ENCODE peak calls at places on chromosomes 5 and 9, in seven cellular contexts. D is D721Med, H is stomach, C is kidney epithelial cell, S is nephron progenitor cell, T is cardiac fibroblast, P is tibial nerve. U is an unnamed sample.
A peak's percentile ranks its signal among the peaks of the same experiment; 100 is the strongest.

GRCh38 chr5:58259685-58260152 is 200.2 kb downstream of the PLK2 start:
- DNase-seq in D (no peak), H (no peak), P (no peak), C (peak; percentile 97), T (peak; percentile 69), S (peak; percentile 17), U (no peak)

GRCh38 chr5:36744041-36744677 is 132.4 kb upstream of the NIPBL start:
- DNase-seq in P (no peak), D (no peak), T (no peak), C (no peak), H (no peak), S (no peak), U (no peak)

GRCh38 chr9:94740191-94740874 is 13.8 kb downstream of the AOPEP start:
- DNase-seq in P (no peak), C (no peak), T (no peak), S (no peak), H (no peak), D (no peak), U (no peak)

GRCh38 chr5:143065185-143065584 is 295.0 kb downstream of the ARHGAP26 start:
- DNase-seq in P (no peak), D (no peak), H (no peak), S (no peak), T (peak; percentile 92), C (no peak), U (no peak)

GRCh38 chr5:321233-321725 is at the start of gene AHRR:
- DNase-seq in D (peak; percentile 72), P (no peak), H (peak; percentile 68), T (peak; percentile 72), C (no peak), S (peak; percentile 83), U (no peak)

GRCh38 chr9:134644715-134645606 is 3.4 kb downstream of the COL5A1 start:
- DNase-seq in P (peak; percentile 78), S (no peak), T (peak; percentile 99), H (peak; percentile 39), D (no peak), C (peak; percentile 49), U (peak; percentile 79)

GRCh38 chr5:134103998-134104612 is 10.4 kb upstream of the TCF7 start:
- DNase-seq in S (no peak), P (no peak), D (no peak), H (no peak), C (no peak), T (no peak), U (no peak)

GRCh38 chr5:7866194-7866593 is 2.6 kb downstream of the FASTKD3 start:
- DNase-seq in S (no peak), P (no peak), D (no peak), C (no peak), H (no peak), T (no peak), U (no peak)

GRCh38 chr9:121373401-121373769 is 3.3 kb upstream of the STOM start:
- DNase-seq in D (no peak), H (no peak), P (no peak), C (no peak), S (no peak), T (no peak), U (no peak)

GRCh38 chr9:37963936-37964739 is 60.2 kb upstream of the SLC25A51 start:
- DNase-seq in P (peak; percentile 38), S (no peak), C (no peak), T (peak; percentile 95), D (no peak), H (peak; percentile 70), U (no peak)

GRCh38 chr5:107271682-107272350 is 398.9 kb downstream of the EFNA5 start:
- DNase-seq in H (no peak), S (no peak), D (no peak), P (no peak), C (no peak), T (no peak), U (no peak)

GRCh38 chr9:129113645-129114304 is 2.6 kb downstream of the PTPA start:
- DNase-seq in T (no peak), C (no peak), D (no peak), S (no peak), H (no peak), P (no peak), U (no peak)

GRCh38 chr5:158287643-158288228 is 428.8 kb upstream of the CLINT1 start:
- DNase-seq in T (peak; percentile 11), P (no peak), C (peak; percentile 82), H (no peak), D (no peak), S (no peak), U (no peak)

GRCh38 chr5:64210866-64211265 is 45.2 kb downstream of the RNF180 start:
- DNase-seq in H (no peak), S (no peak), C (peak; percentile 81), P (no peak), T (peak; percentile 82), D (no peak), U (no peak)

GRCh38 chr5:131242728-131243255 is 21.1 kb upstream of the CDC42SE2 start:
- DNase-seq in T (peak; percentile 49), S (no peak), H (no peak), C (peak; percentile 60), P (no peak), D (no peak), U (no peak)

GRCh38 chr9:90517103-90517502 is 125.5 kb downstream of the DIRAS2 start:
- DNase-seq in T (no peak), C (no peak), P (no peak), S (no peak), D (no peak), H (no peak), U (no peak)

GRCh38 chr5:6611561-6612256 is 21.1 kb downstream of the NSUN2 start:
- DNase-seq in T (no peak), D (no peak), C (no peak), H (no peak), P (no peak), S (no peak), U (no peak)

GRCh38 chr5:113489299-113489698 is 1.0 kb upstream of the MCC start:
- DNase-seq in D (no peak), P (peak; percentile 29), T (peak; percentile 97), H (no peak), C (peak; percentile 94), S (no peak), U (no peak)

GRCh38 chr5:130109152-130109551 is 204.9 kb downstream of the CHSY3 start:
- DNase-seq in H (no peak), D (no peak), S (no peak), C (peak; percentile 2), P (no peak), T (peak; percentile 70), U (no peak)

GRCh38 chr5:134738963-134739661 is 764 bp downstream of the CAMLG start:
- DNase-seq in C (no peak), H (no peak), T (peak; percentile 45), P (no peak), S (peak; percentile 24), D (no peak), U (no peak)

GRCh38 chr9:90841615-90842014 is 40.0 kb downstream of the SYK start:
- DNase-seq in D (no peak), H (no peak), T (no peak), S (no peak), P (no peak), C (no peak), U (no peak)

GRCh38 chr5:893137-893506 is 438 bp downstream of the TRIP13 start:
- DNase-seq in P (no peak), T (no peak), C (no peak), H (no peak), D (no peak), S (peak; percentile 39), U (no peak)

DNA sequence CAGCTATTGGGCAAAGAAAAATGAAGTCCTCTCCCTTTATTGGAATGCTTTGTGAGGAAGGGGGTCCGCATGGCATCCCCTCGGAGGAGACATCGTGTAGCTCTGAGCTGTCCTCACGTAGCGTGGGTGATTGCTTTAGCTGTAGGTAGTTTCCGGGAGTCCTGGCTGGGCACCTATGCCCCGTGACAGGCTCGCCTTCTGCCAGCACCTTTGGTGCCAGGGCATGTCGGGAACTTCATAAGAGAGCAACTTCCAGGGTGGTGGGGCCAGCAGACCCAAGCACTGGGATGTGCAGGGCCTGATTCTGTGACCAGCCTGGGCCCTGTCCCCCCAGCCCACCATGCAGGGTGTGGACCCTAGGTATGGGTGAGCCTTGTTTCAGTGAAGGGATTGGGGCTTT is 64.0 kb downstream of the WNK2 start:
- DNase-seq in D (no peak), S (no peak), T (no peak), H (no peak), P (no peak), C (no peak), U (no peak)
- TF ChIP-seq CTCF in D (no peak), S (no peak), T (no peak), H (no peak), P (no peak), C (no peak), U (no peak)

GRCh38 chr9:132694144-132694543 is 23.9 kb downstream of the GTF3C4 start:
- DNase-seq in D (no peak), P (no peak), T (peak; percentile 11), S (no peak), H (no peak), C (no peak), U (no peak)
- TF ChIP-seq CTCF in D (peak; percentile 23), P (no peak), T (peak; percentile 31), S (no peak), H (no peak), C (no peak), U (no peak)

DNA sequence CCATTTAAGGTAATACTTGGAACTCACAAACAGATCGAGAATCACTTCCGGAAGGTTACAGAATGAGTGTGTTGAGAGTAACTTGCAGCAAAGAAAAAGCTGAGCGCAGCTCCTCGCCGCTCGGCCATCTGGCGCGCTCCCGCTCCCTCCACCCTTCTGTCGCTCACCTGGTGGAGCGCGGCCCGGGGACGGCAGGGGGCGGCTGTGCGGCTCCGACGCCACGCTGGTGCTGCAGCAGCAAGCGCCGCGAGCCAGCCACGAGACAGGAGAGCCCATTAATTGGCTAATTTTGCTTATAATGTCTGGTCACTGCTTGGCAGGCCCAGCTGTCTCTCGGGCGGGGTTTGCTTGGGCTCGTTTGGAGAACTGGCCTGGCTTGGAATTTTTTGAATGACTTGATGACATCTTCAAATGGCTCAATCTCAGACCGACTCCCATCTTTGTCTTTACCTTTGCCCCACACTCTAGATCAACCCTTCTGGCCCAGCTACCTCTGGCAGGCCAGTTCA is 601.8 kb downstream of the CCDC171 start:
- DNase-seq in H (peak; percentile 32), C (no peak), D (no peak), T (no peak), S (peak; percentile 78), P (no peak), U (no peak)
- TF ChIP-seq CTCF in H (no peak), C (peak; percentile 58), D (peak; percentile 34), T (peak; percentile 16), S (peak; percentile 62), P (no peak), U (no peak)

DNA sequence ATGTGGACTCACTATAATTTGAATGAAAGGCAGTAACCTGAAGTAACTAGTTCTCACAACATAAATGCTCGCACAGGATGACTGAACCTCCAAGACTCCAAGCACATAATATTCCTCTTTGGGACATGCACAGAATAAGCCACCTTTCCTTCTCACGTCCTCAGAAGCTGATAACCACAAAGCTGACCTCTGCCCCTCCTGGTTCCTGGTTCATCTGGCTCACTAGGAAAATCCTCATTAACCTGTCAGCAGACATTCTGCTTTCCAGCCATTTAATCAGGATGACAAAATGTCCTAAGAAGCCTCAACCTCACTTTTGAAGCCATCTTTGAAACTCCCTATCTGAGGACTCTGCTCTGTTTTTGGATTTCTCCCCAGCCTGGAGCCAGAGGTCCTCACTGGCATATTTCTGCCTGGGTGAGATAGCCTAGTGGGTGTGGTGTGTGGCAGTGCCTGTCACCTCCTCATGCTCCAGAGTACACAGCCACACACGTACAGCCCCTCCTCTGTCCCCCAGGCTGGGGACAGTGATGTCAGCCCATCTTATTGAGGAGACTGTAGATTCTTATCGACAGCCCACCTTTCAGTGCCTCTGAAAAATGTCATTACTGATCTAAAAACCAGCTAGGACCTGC is 10.3 kb downstream of the ANKH start:
- DNase-seq in H (no peak), C (no peak), P (no peak), S (no peak), D (no peak), T (no peak), U (no peak)
- TF ChIP-seq CTCF in H (no peak), C (no peak), P (no peak), S (no peak), D (no peak), T (no peak), U (no peak)